ENCODE peak calls at places on chromosome 7, in six cellular contexts. Y is GM06990, A is IMR-90, M is fibroblast of the aortic adventitia, F is cardiac muscle cell, C is dorsolateral prefrontal cortex. B is an unnamed sample.
A peak's percentile ranks its signal among the peaks of the same experiment; 100 is the strongest.

GRCh38 chr7:139328375-139328774 is 12.8 kb upstream of the FMC1 start:
- DNase-seq in Y (no peak), A (peak; percentile 95), M (peak; percentile 86), F (peak; percentile 78), C (no peak), B (no peak)

GRCh38 chr7:91876391-91877133 is 3.9 kb downstream of the MTERF1 start:
- DNase-seq in Y (no peak), A (peak; percentile 35), M (peak; percentile 65), F (peak; percentile 60), C (no peak), B (no peak)

GRCh38 chr7:46352335-46352954 is 431.4 kb upstream of the IGFBP3 start:
- DNase-seq in Y (peak; percentile 26), A (peak; percentile 72), M (peak; percentile 78), F (peak; percentile 82), C (peak; percentile 52), B (peak; percentile 50)

GRCh38 chr7:102992820-102993531 is 80.2 kb downstream of the LRRC17 start:
- DNase-seq in Y (no peak), A (peak; percentile 87), M (peak; percentile 96), F (peak; percentile 80), C (no peak), B (no peak)

GRCh38 chr7:43669286-43670081 is 59.8 kb downstream of the COA1 start:
- DNase-seq in Y (no peak), A (no peak), M (no peak), F (no peak), C (peak; percentile 55), B (no peak)

GRCh38 chr7:138350701-138351357 is 109.2 kb upstream of the TRIM24 start:
- DNase-seq in Y (no peak), A (no peak), M (no peak), F (peak; percentile 79), C (no peak), B (no peak)

GRCh38 chr7:33761440-33762080 is 143.8 kb upstream of the BMPER start:
- DNase-seq in Y (no peak), A (no peak), M (no peak), F (no peak), C (no peak), B (no peak)

GRCh38 chr7:48299580-48300169 is 128.4 kb downstream of the ABCA13 start:
- DNase-seq in Y (no peak), A (peak; percentile 80), M (peak; percentile 72), F (peak; percentile 80), C (peak; percentile 78), B (peak; percentile 63)

GRCh38 chr7:1810521-1810920 is 140.4 kb downstream of the ELFN1 start:
- DNase-seq in Y (no peak), A (no peak), M (no peak), F (no peak), C (no peak), B (no peak)

GRCh38 chr7:137656850-137657232 is 189.9 kb downstream of the DGKI start:
- DNase-seq in Y (no peak), A (no peak), M (peak; percentile 67), F (no peak), C (no peak), B (no peak)

GRCh38 chr7:101688183-101688831 is 59.2 kb upstream of the MYL10 start:
- DNase-seq in Y (peak; percentile 83), A (peak; percentile 46), M (peak; percentile 59), F (peak; percentile 73), C (peak; percentile 60), B (peak; percentile 80)

GRCh38 chr7:25073451-25073850 is 51.6 kb downstream of the CYCS start:
- DNase-seq in Y (no peak), A (peak; percentile 86), M (peak; percentile 73), F (peak; percentile 35), C (no peak), B (no peak)

GRCh38 chr7:25068814-25069213 is 56.2 kb downstream of the CYCS start:
- DNase-seq in Y (no peak), A (no peak), M (no peak), F (no peak), C (no peak), B (no peak)

GRCh38 chr7:25075459-25075858 is 49.6 kb downstream of the CYCS start:
- DNase-seq in Y (no peak), A (peak; percentile 8), M (no peak), F (no peak), C (no peak), B (no peak)

GRCh38 chr7:25066253-25066652 is 58.8 kb downstream of the CYCS start:
- DNase-seq in Y (no peak), A (no peak), M (no peak), F (no peak), C (no peak), B (no peak)

GRCh38 chr7:25069900-25070443 is 55.1 kb downstream of the CYCS start:
- DNase-seq in Y (peak; percentile 24), A (peak; percentile 88), M (peak; percentile 94), F (peak; percentile 88), C (peak; percentile 50), B (peak; percentile 40)
- H3K4me3 ChIP-seq in Y (peak overlapping the region; percentile 31), A (no peak overlapping the region), M (no peak overlapping the region), F (no peak overlapping the region), C (peak overlapping the region; percentile 58), B (peak overlapping the region; percentile 36)

DNA sequence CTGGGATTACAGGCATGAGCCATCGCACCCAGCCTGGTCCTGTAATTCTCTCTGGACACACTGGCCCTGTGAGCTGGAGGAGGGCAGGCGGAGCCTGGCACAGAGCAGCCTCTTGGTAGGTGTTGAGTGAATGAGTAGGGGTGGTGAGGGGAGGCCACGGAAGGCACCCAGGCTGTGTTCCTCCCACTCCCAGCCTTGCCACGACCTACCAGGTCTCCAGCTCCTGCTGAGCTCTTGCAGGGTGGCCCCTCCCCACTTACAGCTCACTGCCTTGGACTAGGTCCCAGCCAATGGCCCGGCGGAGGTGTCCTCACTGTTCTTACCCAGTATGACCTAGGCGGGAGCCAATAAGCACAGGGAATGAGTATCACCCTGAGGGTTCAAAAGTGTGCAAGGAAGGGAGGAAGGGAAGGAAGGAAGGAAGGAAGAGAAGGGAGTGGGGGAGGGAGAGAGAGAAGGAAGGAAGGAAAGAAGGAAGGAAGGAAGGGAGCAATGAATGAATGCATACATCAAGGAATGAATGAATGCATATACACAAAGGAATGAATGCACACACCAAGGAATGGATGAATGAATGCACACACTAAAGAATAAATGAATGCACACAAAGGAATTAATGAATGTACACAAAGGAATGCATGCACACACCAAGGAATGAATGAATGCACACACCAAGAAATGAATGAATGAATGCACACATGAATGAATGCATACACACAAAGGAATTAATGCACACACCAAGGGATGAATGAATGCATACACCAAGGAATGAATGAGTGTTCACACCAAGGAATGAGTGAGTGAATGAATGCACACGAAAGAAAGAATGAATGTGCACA is 45.5 kb downstream of the GTF2IRD1 start:
- DNase-seq in Y (no peak), A (no peak), M (no peak), F (peak; percentile 58), C (no peak), B (no peak)
- H3K4me3 ChIP-seq in Y (no peak overlapping the region), A (no peak overlapping the region), M (no peak overlapping the region), F (no peak overlapping the region), C (no peak overlapping the region), B (no peak overlapping the region)

GRCh38 chr7:143882611-143883078 is 19.3 kb downstream of the TCAF1 start:
- DNase-seq in Y (no peak), A (peak; percentile 56), M (peak; percentile 54), F (peak; percentile 76), C (peak; percentile 77), B (peak; percentile 93)

GRCh38 chr7:143882020-143882610 is 19.9 kb downstream of the TCAF1 start:
- DNase-seq in Y (no peak), A (peak; percentile 59), M (peak; percentile 65), F (peak; percentile 91), C (peak; percentile 87), B (peak; percentile 72)

GRCh38 chr7:143885951-143886350 is 16.0 kb downstream of the TCAF1 start:
- DNase-seq in Y (no peak), A (no peak), M (no peak), F (no peak), C (no peak), B (no peak)

GRCh38 chr7:143884978-143885559 is 16.9 kb downstream of the TCAF1 start:
- DNase-seq in Y (peak; percentile 74), A (peak; percentile 72), M (peak; percentile 64), F (peak; percentile 85), C (peak; percentile 88), B (peak; percentile 86)

GRCh38 chr7:143884276-143884977 is 17.5 kb downstream of the TCAF1 start:
- DNase-seq in Y (no peak), A (no peak), M (no peak), F (no peak), C (no peak), B (no peak)
- H3K4me3 ChIP-seq in Y (no peak overlapping the region), A (peak overlapping the region; percentile 98), M (peak overlapping the region; percentile 66), F (peak overlapping the region; percentile 66), C (peak overlapping the region; percentile 82), B (peak overlapping the region; percentile 94)

GRCh38 chr7:116528008-116528789 is 3.4 kb downstream of the CAV1 start:
- DNase-seq in Y (no peak), A (peak; percentile 97), M (peak; percentile 97), F (peak; percentile 96), C (peak; percentile 30), B (no peak)

GRCh38 chr7:116527521-116527920 is 2.7 kb downstream of the CAV1 start:
- DNase-seq in Y (no peak), A (peak; percentile 56), M (peak; percentile 37), F (peak; percentile 32), C (no peak), B (no peak)

GRCh38 chr7:116529250-116529649 is 4.4 kb downstream of the CAV1 start:
- DNase-seq in Y (no peak), A (no peak), M (no peak), F (no peak), C (no peak), B (no peak)

GRCh38 chr7:116532102-116532501 is 7.3 kb downstream of the CAV1 start:
- DNase-seq in Y (no peak), A (no peak), M (no peak), F (no peak), C (no peak), B (no peak)

GRCh38 chr7:116530107-116530820 is 5.4 kb downstream of the CAV1 start:
- DNase-seq in Y (no peak), A (no peak), M (no peak), F (peak; percentile 30), C (no peak), B (no peak)
- H3K4me3 ChIP-seq in Y (no peak overlapping the region), A (peak overlapping the region; percentile 19), M (peak overlapping the region; percentile 26), F (no peak overlapping the region), C (no peak overlapping the region), B (no peak overlapping the region)

GRCh38 chr7:25862254-25862992 is 289.6 kb upstream of the NFE2L3 start:
- DNase-seq in Y (peak; percentile 98), A (peak; percentile 100), M (peak; percentile 100), F (peak; percentile 100), C (peak; percentile 23), B (peak; percentile 100)
- H3K4me3 ChIP-seq in Y (peak overlapping the region; percentile 22), A (no peak overlapping the region), M (peak overlapping the region; percentile 39), F (no peak overlapping the region), C (no peak overlapping the region), B (peak overlapping the region; percentile 61)